ENCODE peak calls at places on chromosomes 13 and 19, in seven cellular contexts. W is body of pancreas, O is osteocyte, V is Calu3, K is fibroblast of lung, N is RWPE1, B is stomach. G is an unnamed sample.

GRCh38 chr19:16233081-16233776 is 35.5 kb downstream of the AP1M1 start:
- DNase-seq in V (no peak), N (no peak), K (no peak), B (no peak), W (no peak), O (no peak), G (no peak)

GRCh38 chr19:49546825-49547565 is 19.2 kb downstream of the RCN3 start:
- DNase-seq in O (no peak), N (peak; percentile 75), W (peak; percentile 84), V (peak; percentile 80), K (peak; percentile 91), B (peak; percentile 74), G (peak; percentile 87)

GRCh38 chr19:10292206-10292788 is 2.5 kb downstream of the ICAM5 start:
- DNase-seq in W (peak; percentile 70), B (peak; percentile 82), N (peak; percentile 85), V (peak; percentile 89), K (peak; percentile 59), O (peak; percentile 88), G (peak; percentile 56)

GRCh38 chr19:55347442-55348009 is 7.0 kb downstream of the COX6B2 start:
- DNase-seq in B (no peak), O (no peak), W (no peak), K (no peak), V (no peak), N (no peak), G (no peak)

GRCh38 chr13:40777166-40777956 is 6.4 kb upstream of the MRPS31 start:
- DNase-seq in N (peak; percentile 58), B (no peak), K (peak; percentile 63), V (peak; percentile 36), W (peak; percentile 46), O (peak; percentile 46), G (peak; percentile 41)

GRCh38 chr19:41175825-41176734 is 16.9 kb upstream of the CYP2S1 start:
- DNase-seq in O (no peak), W (peak; percentile 41), N (peak; percentile 90), K (peak; percentile 59), B (peak; percentile 62), V (peak; percentile 92), G (peak; percentile 70)

GRCh38 chr13:30868806-30869470 is 37.1 kb upstream of the MEDAG start:
- DNase-seq in V (no peak), O (no peak), K (peak; percentile 61), W (no peak), N (no peak), B (no peak), G (peak; percentile 14)

GRCh38 chr19:4375164-4375619 is 25.2 kb downstream of the SH3GL1 start:
- DNase-seq in O (no peak), K (no peak), B (peak; percentile 71), V (peak; percentile 79), W (peak; percentile 80), N (peak; percentile 72), G (peak; percentile 33)

GRCh38 chr13:49821216-49821820 is 28.8 kb upstream of the KPNA3 start:
- DNase-seq in O (no peak), W (no peak), V (no peak), K (no peak), B (no peak), N (no peak), G (no peak)

GRCh38 chr19:4080473-4080872 is 13.8 kb upstream of the ZBTB7A start:
- DNase-seq in N (no peak), K (no peak), W (no peak), O (no peak), V (no peak), B (no peak), G (no peak)

GRCh38 chr19:18021121-18021755 is 13.3 kb downstream of the ARRDC2 start:
- DNase-seq in W (peak; percentile 89), N (peak; percentile 67), V (peak; percentile 83), O (peak; percentile 90), B (peak; percentile 88), K (peak; percentile 71), G (peak; percentile 77)

DNA sequence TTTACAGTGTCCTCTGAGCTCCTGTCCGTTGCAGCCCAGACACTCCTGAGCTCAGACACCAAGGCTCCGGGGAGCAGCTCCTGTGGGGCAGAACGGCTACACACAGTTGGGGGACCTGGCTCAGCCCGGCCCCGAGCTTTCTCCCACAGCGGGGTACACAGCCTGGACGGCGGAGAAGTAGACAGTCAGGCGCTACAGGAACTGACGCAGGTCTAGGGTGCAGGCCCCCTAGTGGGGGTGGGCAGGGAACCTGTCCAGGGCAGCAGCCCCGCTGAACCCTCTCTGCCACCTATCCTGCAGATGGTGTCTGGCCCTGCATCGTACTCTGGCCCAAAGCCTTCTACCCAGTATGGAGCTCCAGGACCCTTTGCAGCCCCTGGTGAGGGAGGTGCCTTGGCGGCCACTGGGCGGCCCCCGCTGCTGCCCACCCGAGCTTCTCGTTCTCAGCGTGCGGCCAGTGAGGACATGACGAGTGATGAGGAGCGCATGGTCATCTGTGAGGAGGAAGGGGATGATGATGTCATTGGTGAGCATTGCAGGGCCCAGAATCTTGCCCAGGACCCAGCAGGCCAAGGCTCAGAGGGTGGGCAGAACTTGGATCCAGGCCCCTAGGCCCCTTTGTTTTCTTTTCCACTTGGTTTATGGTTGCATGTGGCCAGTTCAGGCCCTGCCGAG is 12.9 kb upstream of the PRR19 start:
- DNase-seq in V (no peak), W (no peak), K (no peak), N (no peak), B (no peak), O (no peak), G (no peak)
- TF ChIP-seq CTCF in V (no peak), W (no peak), K (no peak), N (no peak), B (no peak), O (no peak), G (peak; percentile 27)

GRCh38 chr19:15074371-15074770 is 7.6 kb upstream of the OR1I1 start:
- DNase-seq in O (no peak), V (no peak), N (no peak), K (no peak), B (no peak), W (no peak), G (no peak)

GRCh38 chr19:15075801-15076200 is 6.2 kb upstream of the OR1I1 start:
- DNase-seq in V (no peak), O (no peak), W (no peak), N (no peak), K (no peak), B (no peak), G (no peak)

DNA sequence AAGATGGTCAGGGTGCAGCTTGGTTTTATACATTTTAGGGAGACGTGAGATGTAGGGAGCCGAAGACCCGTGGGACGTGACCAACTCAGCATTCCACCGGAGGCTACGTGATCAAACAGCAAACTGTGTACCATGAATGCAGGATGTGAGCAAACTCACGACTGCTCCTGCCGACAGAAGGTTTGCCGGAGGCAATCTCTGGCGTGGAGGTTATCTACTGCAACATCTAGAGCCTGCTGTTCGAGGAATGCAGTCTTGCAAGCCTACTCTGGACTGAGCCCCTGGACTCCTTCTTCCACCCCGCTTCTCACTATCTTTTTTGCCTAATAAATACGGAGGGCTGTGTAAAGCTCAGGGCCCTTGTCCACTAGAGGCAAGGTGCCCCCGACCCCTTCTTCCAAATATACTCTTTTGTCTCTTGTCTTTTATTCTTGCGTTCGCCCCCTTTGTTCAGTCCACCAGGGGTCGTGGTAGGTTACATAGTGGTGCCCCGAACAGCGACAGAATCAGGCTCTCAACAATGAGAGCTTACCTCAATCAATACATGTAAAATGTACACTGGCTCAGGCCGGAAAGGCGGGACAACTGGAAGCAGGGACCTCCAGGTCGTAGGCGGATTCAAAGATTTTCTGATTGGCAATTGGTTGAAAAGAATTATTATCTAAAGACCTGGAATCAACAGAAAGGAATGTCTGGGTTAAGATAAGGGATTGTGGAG is 8.9 kb upstream of the OR1I1 start:
- DNase-seq in V (peak; percentile 54), O (no peak), N (no peak), W (no peak), B (no peak), K (no peak), G (no peak)
- TF ChIP-seq CTCF in V (no peak), O (no peak), N (no peak), W (no peak), B (no peak), K (no peak), G (no peak)

DNA sequence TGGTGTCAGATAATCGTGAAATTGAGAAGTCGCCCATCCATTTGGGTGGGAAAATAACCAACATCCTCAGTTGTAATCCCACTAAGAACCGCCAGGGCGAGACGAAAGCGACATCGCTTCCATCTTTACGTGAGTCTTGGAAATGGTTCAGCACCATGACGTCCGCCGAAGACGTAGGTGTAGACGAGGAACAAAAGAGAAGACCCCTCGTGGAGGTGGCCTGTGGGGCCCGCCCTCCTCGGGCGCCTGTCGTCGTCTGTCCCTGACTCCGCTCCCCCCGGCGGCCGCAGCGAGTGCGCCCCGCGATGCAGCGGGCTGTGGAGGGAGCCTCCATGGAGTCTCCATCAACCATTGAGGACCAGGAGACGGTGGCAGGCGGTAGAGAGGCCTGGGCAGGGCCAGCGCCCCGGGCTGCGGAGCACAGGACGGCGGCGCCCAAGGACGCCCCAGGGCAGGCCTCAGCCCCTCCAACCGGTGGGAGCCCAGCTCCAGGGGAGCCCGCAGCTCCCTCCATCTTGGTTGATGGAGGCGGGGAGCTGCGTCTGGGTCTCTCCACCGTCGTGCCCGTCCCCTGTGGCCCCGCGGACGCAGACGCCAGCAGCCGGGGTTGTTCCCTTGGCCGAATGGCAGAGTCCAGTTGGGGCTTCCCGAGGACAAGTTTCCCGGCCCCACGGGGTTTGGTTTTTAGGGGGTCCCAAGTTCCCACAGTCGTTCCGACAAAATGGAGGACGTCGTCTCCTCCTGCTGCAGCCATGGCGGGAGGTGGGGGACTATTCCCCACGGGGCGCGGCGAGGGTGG is 1.0 kb upstream of the ZMYM2 start:
- DNase-seq in W (peak; percentile 73), N (peak; percentile 39), O (peak; percentile 87), K (peak; percentile 85), V (peak; percentile 59), B (peak; percentile 78), G (peak; percentile 16)
- TF ChIP-seq CTCF in W (peak; percentile 67), N (peak; percentile 78), O (peak; percentile 65), K (peak; percentile 59), V (peak; percentile 41), B (peak; percentile 91), G (peak; percentile 81)

GRCh38 chr13:22175815-22176214 is 504.9 kb downstream of the FGF9 start:
- DNase-seq in O (no peak), V (no peak), N (no peak), K (no peak), B (no peak), W (no peak), G (no peak)
- TF ChIP-seq CTCF in O (no peak), V (no peak), N (no peak), K (no peak), B (no peak), W (no peak), G (no peak)

DNA sequence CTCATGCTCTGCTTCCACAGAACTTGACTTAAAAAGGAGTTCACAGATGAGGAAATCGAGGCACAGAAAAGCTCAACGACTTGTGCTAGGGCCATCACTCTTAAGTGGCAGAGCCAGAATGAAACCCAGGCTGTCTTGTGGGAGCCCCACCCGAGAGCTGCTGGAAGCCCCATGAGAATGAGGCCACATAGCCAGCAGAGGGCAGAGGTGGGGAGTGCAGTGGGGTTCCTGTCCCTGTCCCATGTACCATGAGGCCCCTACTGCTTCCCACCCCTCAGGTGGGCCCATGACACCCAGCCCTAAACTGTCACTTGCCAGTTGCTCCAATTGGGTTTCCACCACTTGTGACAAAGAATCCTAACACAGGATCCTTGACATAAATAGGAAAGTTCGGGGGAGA is 175.9 kb downstream of the IRS2 start:
- DNase-seq in N (no peak), B (peak; percentile 48), K (peak; percentile 7), O (no peak), W (peak; percentile 16), V (peak; percentile 28), G (no peak)
- TF ChIP-seq CTCF in N (no peak), B (no peak), K (no peak), O (peak; percentile 17), W (peak; percentile 17), V (no peak), G (peak; percentile 63)

GRCh38 chr13:80022146-80022545 is 318.8 kb downstream of the SPRY2 start:
- DNase-seq in K (no peak), W (no peak), B (no peak), N (no peak), V (no peak), O (no peak), G (no peak)
- TF ChIP-seq CTCF in K (no peak), W (no peak), B (no peak), N (no peak), V (no peak), O (no peak), G (no peak)

GRCh38 chr19:7328647-7329046 is 20.1 kb upstream of the ARHGEF18 start:
- DNase-seq in V (no peak), B (no peak), N (no peak), K (no peak), O (no peak), W (no peak), G (no peak)
- TF ChIP-seq CTCF in V (no peak), B (no peak), N (no peak), K (no peak), O (no peak), W (no peak), G (no peak)